ENCODE peak calls at places on chromosomes 5 and 9, in six cellular contexts. One of them, this sample, is unnamed.

GRCh38 chr9:135905380-135906282 is 1.7 kb downstream of the CAMSAP1 start:
- DNase-seq in right cardiac atrium: no peak
- DNase-seq in heart right ventricle: no peak
- DNase-seq in MM.1S: no peak
- DNase-seq in ovary: peak; percentile 30
- DNase-seq in CD4-positive, CD25-positive, alpha-beta regulatory T cell: no peak
- DNase-seq in this sample: peak; percentile 64

GRCh38 chr5:72255670-72256069 is 64.4 kb downstream of the MRPS27 start:
- DNase-seq in right cardiac atrium: no peak
- DNase-seq in heart right ventricle: no peak
- DNase-seq in MM.1S: no peak
- DNase-seq in ovary: no peak
- DNase-seq in CD4-positive, CD25-positive, alpha-beta regulatory T cell: no peak
- DNase-seq in this sample: no peak

GRCh38 chr9:13110766-13111400 is 168.6 kb downstream of the MPDZ start:
- DNase-seq in right cardiac atrium: peak; percentile 76
- DNase-seq in heart right ventricle: peak; percentile 30
- DNase-seq in MM.1S: no peak
- DNase-seq in ovary: peak; percentile 44
- DNase-seq in CD4-positive, CD25-positive, alpha-beta regulatory T cell: no peak
- DNase-seq in this sample: peak; percentile 61

GRCh38 chr5:71651554-71651953 is 64.4 kb downstream of the MCCC2 start:
- DNase-seq in right cardiac atrium: no peak
- DNase-seq in heart right ventricle: no peak
- DNase-seq in MM.1S: no peak
- DNase-seq in ovary: no peak
- DNase-seq in CD4-positive, CD25-positive, alpha-beta regulatory T cell: no peak
- DNase-seq in this sample: no peak

GRCh38 chr5:134028496-134028895 is 23.7 kb upstream of the VDAC1 start:
- DNase-seq in right cardiac atrium: no peak
- DNase-seq in heart right ventricle: no peak
- DNase-seq in MM.1S: no peak
- DNase-seq in ovary: no peak
- DNase-seq in CD4-positive, CD25-positive, alpha-beta regulatory T cell: no peak
- DNase-seq in this sample: no peak

GRCh38 chr9:95080961-95081658 is 236.4 kb downstream of the FANCC start:
- DNase-seq in right cardiac atrium: peak; percentile 55
- DNase-seq in heart right ventricle: no peak
- DNase-seq in MM.1S: no peak
- DNase-seq in ovary: no peak
- DNase-seq in CD4-positive, CD25-positive, alpha-beta regulatory T cell: no peak
- DNase-seq in this sample: no peak

GRCh38 chr9:133075925-133076324 is 14.1 kb downstream of the CEL start:
- DNase-seq in right cardiac atrium: no peak
- DNase-seq in heart right ventricle: no peak
- DNase-seq in MM.1S: no peak
- DNase-seq in ovary: peak; percentile 52
- DNase-seq in CD4-positive, CD25-positive, alpha-beta regulatory T cell: no peak
- DNase-seq in this sample: peak; percentile 53

GRCh38 chr9:107935931-107936330 is 446.4 kb upstream of the KLF4 start:
- DNase-seq in right cardiac atrium: no peak
- DNase-seq in heart right ventricle: no peak
- DNase-seq in MM.1S: no peak
- DNase-seq in ovary: no peak
- DNase-seq in CD4-positive, CD25-positive, alpha-beta regulatory T cell: no peak
- DNase-seq in this sample: no peak

GRCh38 chr5:86155763-86156162 is 462.0 kb upstream of the COX7C start:
- DNase-seq in right cardiac atrium: no peak
- DNase-seq in heart right ventricle: no peak
- DNase-seq in MM.1S: no peak
- DNase-seq in ovary: no peak
- DNase-seq in CD4-positive, CD25-positive, alpha-beta regulatory T cell: no peak
- DNase-seq in this sample: no peak

GRCh38 chr5:143101134-143101533 is 302.4 kb downstream of the NR3C1 start:
- DNase-seq in right cardiac atrium: no peak
- DNase-seq in heart right ventricle: no peak
- DNase-seq in MM.1S: peak; percentile 66
- DNase-seq in ovary: no peak
- DNase-seq in CD4-positive, CD25-positive, alpha-beta regulatory T cell: no peak
- DNase-seq in this sample: no peak

GRCh38 chr5:42949348-42950090 is 90.6 kb downstream of the ANXA2R start:
- DNase-seq in right cardiac atrium: peak; percentile 80
- DNase-seq in heart right ventricle: peak; percentile 70
- DNase-seq in MM.1S: peak; percentile 95
- DNase-seq in ovary: no peak
- DNase-seq in CD4-positive, CD25-positive, alpha-beta regulatory T cell: peak; percentile 56
- DNase-seq in this sample: peak; percentile 80

GRCh38 chr5:10438301-10438700 is 3.4 kb upstream of the ROPN1L start:
- DNase-seq in right cardiac atrium: no peak
- DNase-seq in heart right ventricle: no peak
- DNase-seq in MM.1S: no peak
- DNase-seq in ovary: no peak
- DNase-seq in CD4-positive, CD25-positive, alpha-beta regulatory T cell: no peak
- DNase-seq in this sample: no peak

GRCh38 chr5:138149530-138149929 is 10.3 kb upstream of the NME5 start:
- DNase-seq in right cardiac atrium: no peak
- DNase-seq in heart right ventricle: no peak
- DNase-seq in MM.1S: no peak
- DNase-seq in ovary: no peak
- DNase-seq in CD4-positive, CD25-positive, alpha-beta regulatory T cell: no peak
- DNase-seq in this sample: no peak

GRCh38 chr5:40521925-40522324 is 157.8 kb upstream of the PTGER4 start:
- DNase-seq in right cardiac atrium: no peak
- DNase-seq in heart right ventricle: no peak
- DNase-seq in MM.1S: no peak
- DNase-seq in ovary: no peak
- DNase-seq in CD4-positive, CD25-positive, alpha-beta regulatory T cell: no peak
- DNase-seq in this sample: no peak

GRCh38 chr5:181069767-181070491 is 29.9 kb downstream of the BTNL9 start:
- DNase-seq in right cardiac atrium: no peak
- DNase-seq in heart right ventricle: no peak
- DNase-seq in MM.1S: no peak
- DNase-seq in ovary: no peak
- DNase-seq in CD4-positive, CD25-positive, alpha-beta regulatory T cell: no peak
- DNase-seq in this sample: no peak

GRCh38 chr5:79269733-79270166 is 33.8 kb downstream of the JMY start:
- DNase-seq in right cardiac atrium: no peak
- DNase-seq in heart right ventricle: no peak
- DNase-seq in MM.1S: no peak
- DNase-seq in ovary: no peak
- DNase-seq in CD4-positive, CD25-positive, alpha-beta regulatory T cell: no peak
- DNase-seq in this sample: no peak

GRCh38 chr5:39400711-39401385 is 23.9 kb downstream of the DAB2 start:
- DNase-seq in right cardiac atrium: no peak
- DNase-seq in heart right ventricle: no peak
- DNase-seq in MM.1S: no peak
- DNase-seq in ovary: no peak
- DNase-seq in CD4-positive, CD25-positive, alpha-beta regulatory T cell: no peak
- DNase-seq in this sample: no peak

GRCh38 chr5:171595801-171596231 is 176.4 kb downstream of the FGF18 start:
- DNase-seq in right cardiac atrium: no peak
- DNase-seq in heart right ventricle: no peak
- DNase-seq in MM.1S: no peak
- DNase-seq in ovary: no peak
- DNase-seq in CD4-positive, CD25-positive, alpha-beta regulatory T cell: no peak
- DNase-seq in this sample: no peak

GRCh38 chr9:18473551-18474279 is at the start of gene ADAMTSL1:
- DNase-seq in right cardiac atrium: peak; percentile 70
- DNase-seq in heart right ventricle: peak; percentile 60
- DNase-seq in MM.1S: no peak
- DNase-seq in ovary: peak; percentile 49
- DNase-seq in CD4-positive, CD25-positive, alpha-beta regulatory T cell: no peak
- DNase-seq in this sample: peak; percentile 59

GRCh38 chr5:16737620-16738364 is 121.0 kb upstream of the RETREG1 start:
- DNase-seq in right cardiac atrium: no peak
- DNase-seq in heart right ventricle: no peak
- DNase-seq in MM.1S: no peak
- DNase-seq in ovary: no peak
- DNase-seq in CD4-positive, CD25-positive, alpha-beta regulatory T cell: no peak
- DNase-seq in this sample: no peak
- H3K27ac ChIP-seq in right cardiac atrium: no peak overlapping the region
- H3K27ac ChIP-seq in heart right ventricle: no peak overlapping the region
- H3K27ac ChIP-seq in MM.1S: no peak overlapping the region
- H3K27ac ChIP-seq in ovary: no peak overlapping the region
- H3K27ac ChIP-seq in CD4-positive, CD25-positive, alpha-beta regulatory T cell: no peak overlapping the region
- H3K27ac ChIP-seq in this sample: no peak overlapping the region

GRCh38 chr9:124262596-124263045 is 4.9 kb downstream of the NEK6 start:
- DNase-seq in right cardiac atrium: peak; percentile 6
- DNase-seq in heart right ventricle: no peak
- DNase-seq in MM.1S: no peak
- DNase-seq in ovary: no peak
- DNase-seq in CD4-positive, CD25-positive, alpha-beta regulatory T cell: no peak
- DNase-seq in this sample: no peak
- H3K4me1 ChIP-seq in right cardiac atrium: peaks cover 26% of the 10 kb centered on the region
- H3K4me1 ChIP-seq in heart right ventricle: peaks cover 52% of the 10 kb centered on the region
- H3K4me1 ChIP-seq in MM.1S: no peaks in the 10 kb centered on the region
- H3K4me1 ChIP-seq in ovary: peaks cover 21% of the 10 kb centered on the region
- H3K4me1 ChIP-seq in CD4-positive, CD25-positive, alpha-beta regulatory T cell: peaks cover 12% of the 10 kb centered on the region
- H3K4me1 ChIP-seq in this sample: peaks cover 7% of the 10 kb centered on the region

GRCh38 chr5:150788974-150789373 is 10.4 kb downstream of the SMIM3 start:
- DNase-seq in right cardiac atrium: no peak
- DNase-seq in heart right ventricle: no peak
- DNase-seq in MM.1S: no peak
- DNase-seq in ovary: no peak
- DNase-seq in CD4-positive, CD25-positive, alpha-beta regulatory T cell: no peak
- DNase-seq in this sample: no peak
- H3K4me3 ChIP-seq in right cardiac atrium: no peak overlapping the region
- H3K4me3 ChIP-seq in heart right ventricle: no peak overlapping the region
- H3K4me3 ChIP-seq in MM.1S: no peak overlapping the region
- H3K4me3 ChIP-seq in ovary: no peak overlapping the region
- H3K4me3 ChIP-seq in CD4-positive, CD25-positive, alpha-beta regulatory T cell: no peak overlapping the region
- H3K4me3 ChIP-seq in this sample: no peak overlapping the region

GRCh38 chr5:98308231-98308630 is 465.2 kb upstream of the RGMB start:
- DNase-seq in right cardiac atrium: no peak
- DNase-seq in heart right ventricle: no peak
- DNase-seq in MM.1S: no peak
- DNase-seq in ovary: no peak
- DNase-seq in CD4-positive, CD25-positive, alpha-beta regulatory T cell: no peak
- DNase-seq in this sample: no peak
- H3K27ac ChIP-seq in right cardiac atrium: no peak overlapping the region
- H3K27ac ChIP-seq in heart right ventricle: no peak overlapping the region
- H3K27ac ChIP-seq in MM.1S: no peak overlapping the region
- H3K27ac ChIP-seq in ovary: no peak overlapping the region
- H3K27ac ChIP-seq in CD4-positive, CD25-positive, alpha-beta regulatory T cell: no peak overlapping the region
- H3K27ac ChIP-seq in this sample: no peak overlapping the region

This sample was measured in adrenal gland.